ENCODE peak calls at places on chromosomes 5 and 9, in four cellular contexts. K is heart left ventricle, W is A549, T is keratinocyte. X is an unnamed sample. For H3K4me1, the result is how much of the 10 kb centered on the place peaks cover.

GRCh38 chr5:31442253-31442820 is 89.6 kb downstream of the DROSHA start:
- DNase-seq in K (no peak), W (no peak), T (no peak), X (no peak)

GRCh38 chr9:136646827-136647711 is 15.6 kb upstream of the EGFL7 start:
- DNase-seq in K (peak), W (no peak), T (no peak), X (no peak)

GRCh38 chr9:107388890-107389289 is 100.7 kb downstream of the KLF4 start:
- DNase-seq in K (peak), W (no peak), T (no peak), X (no peak)

GRCh38 chr5:102090770-102091169 is 205.3 kb downstream of the SLCO4C1 start:
- DNase-seq in K (no peak), W (no peak), T (no peak), X (no peak)

GRCh38 chr9:18429065-18429464 is 44.9 kb upstream of the ADAMTSL1 start:
- DNase-seq in K (no peak), W (no peak), T (no peak), X (no peak)

GRCh38 chr9:104993291-104993963 is 65.5 kb upstream of the ABCA1 start:
- DNase-seq in K (peak), W (no peak), T (no peak), X (peak)

GRCh38 chr5:104189031-104189430 is 626.4 kb upstream of the NUDT12 start:
- DNase-seq in K (no peak), W (no peak), T (peak), X (no peak)

GRCh38 chr5:173744527-173744926 is 128.1 kb upstream of the BOD1 start:
- DNase-seq in K (no peak), W (no peak), T (no peak), X (no peak)

GRCh38 chr5:1887400-1888360 is 5.0 kb upstream of the IRX4 start:
- DNase-seq in K (peak), W (no peak), T (no peak), X (no peak)

GRCh38 chr9:121671612-121672155 is 20.2 kb downstream of the DAB2IP start:
- DNase-seq in K (no peak), W (no peak), T (no peak), X (no peak)

GRCh38 chr5:93579561-93580386 is 1.2 kb downstream of the NR2F1-AS1 start:
- DNase-seq in K (no peak), W (no peak), T (no peak), X (no peak)

GRCh38 chr9:134776080-134776796 is 104.4 kb upstream of the FCN2 start:
- DNase-seq in K (no peak), W (no peak), T (no peak), X (no peak)

GRCh38 chr9:131697908-131698714 is 41.8 kb downstream of the RAPGEF1 start:
- DNase-seq in K (no peak), W (no peak), T (no peak), X (no peak)

GRCh38 chr5:134077926-134078580 is 36.4 kb upstream of the TCF7 start:
- DNase-seq in K (no peak), W (no peak), T (no peak), X (no peak)

GRCh38 chr5:39780341-39780740 is 355.6 kb upstream of the DAB2 start:
- DNase-seq in K (no peak), W (no peak), T (no peak), X (no peak)

GRCh38 chr9:125513634-125514413 is 193.2 kb downstream of the MAPKAP1 start:
- DNase-seq in K (peak), W (peak), T (no peak), X (no peak)

GRCh38 chr5:180034564-180034963 is 37.0 kb downstream of the RNF130 start:
- DNase-seq in K (no peak), W (no peak), T (no peak), X (no peak)

GRCh38 chr9:113875917-113876805 is at the start of gene ZNF618:
- DNase-seq in K (peak), W (peak), T (no peak), X (peak)

GRCh38 chr9:130180516-130180915 is 8.3 kb downstream of the NCS1 start:
- DNase-seq in K (no peak), W (no peak), T (no peak), X (no peak)

GRCh38 chr9:130179508-130179907 is 7.3 kb downstream of the NCS1 start:
- DNase-seq in K (no peak), W (no peak), T (no peak), X (no peak)

GRCh38 chr9:130183133-130183762 is 11.0 kb downstream of the NCS1 start:
- DNase-seq in K (no peak), W (peak), T (no peak), X (no peak)

GRCh38 chr9:130182090-130182909 is 10.1 kb downstream of the NCS1 start:
- DNase-seq in K (no peak), W (no peak), T (no peak), X (no peak)

GRCh38 chr9:130181645-130182044 is 9.4 kb downstream of the NCS1 start:
- DNase-seq in K (no peak), W (no peak), T (no peak), X (no peak)
- H3K27ac ChIP-seq in K (no peak), W (peak), T (no peak), X (no peak)

DNA sequence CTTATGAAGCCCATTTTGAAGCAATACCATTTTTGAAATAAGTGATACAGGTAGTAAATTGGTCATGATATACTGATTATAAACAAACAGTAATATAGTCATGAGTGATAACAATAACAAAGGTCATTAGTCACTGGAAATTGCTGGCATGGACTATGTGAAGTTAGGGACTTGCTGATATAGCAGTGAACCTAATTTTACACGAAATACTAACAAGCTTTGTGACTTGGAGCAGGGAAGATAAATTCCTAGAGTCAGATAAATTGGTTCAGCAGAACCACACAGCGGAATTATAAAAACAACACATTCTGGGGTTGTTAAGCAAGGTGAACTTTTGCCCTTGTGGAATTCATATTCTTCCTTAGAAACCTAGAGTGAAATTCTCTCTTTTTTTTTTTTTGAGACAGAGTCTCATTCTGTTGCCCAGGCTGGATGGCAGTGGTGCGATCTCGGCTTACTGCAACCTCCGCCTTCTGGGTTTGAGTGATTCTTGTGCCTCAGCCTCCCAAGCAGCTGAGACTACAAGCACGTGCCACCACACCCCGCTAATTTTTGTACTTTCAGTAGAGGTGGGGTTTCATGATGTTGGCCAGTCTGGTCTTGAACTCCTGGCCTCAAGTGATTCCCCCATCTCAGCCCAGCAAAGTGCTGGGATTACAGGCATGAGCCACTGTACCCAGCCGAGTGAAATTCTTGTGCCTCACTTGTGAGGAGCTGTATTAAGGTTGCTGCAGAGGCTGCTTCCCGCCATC is 6.0 kb downstream of the UGCG start:
- DNase-seq in K (no peak), W (no peak), T (no peak), X (no peak)
- H3K4me1 ChIP-seq in K (under half), W (under half), T (under half), X (half or more)

GRCh38 chr9:35538361-35539234 is 48.7 kb downstream of the RUSC2 start:
- DNase-seq in K (peak), W (no peak), T (no peak), X (no peak)
- H3K27ac ChIP-seq in K (peak), W (peak), T (peak), X (no peak)

GRCh38 chr5:157541452-157542118 is 34.0 kb downstream of the ADAM19 start:
- DNase-seq in K (no peak), W (no peak), T (no peak), X (peak)
- H3K4me1 ChIP-seq in K (half or more), W (under half), T (under half), X (half or more)

GRCh38 chr5:128077526-128077925 is 6.0 kb upstream of the SLC12A2 start:
- DNase-seq in K (no peak), W (no peak), T (no peak), X (no peak)
- H3K27ac ChIP-seq in K (no peak), W (no peak), T (no peak), X (no peak)

GRCh38 chr9:23741304-23741800 is 84.7 kb downstream of the ELAVL2 start:
- DNase-seq in K (no peak), W (no peak), T (no peak), X (no peak)
- H3K4me1 ChIP-seq in K (under half), W (under half), T (under half), X (under half)

DNA sequence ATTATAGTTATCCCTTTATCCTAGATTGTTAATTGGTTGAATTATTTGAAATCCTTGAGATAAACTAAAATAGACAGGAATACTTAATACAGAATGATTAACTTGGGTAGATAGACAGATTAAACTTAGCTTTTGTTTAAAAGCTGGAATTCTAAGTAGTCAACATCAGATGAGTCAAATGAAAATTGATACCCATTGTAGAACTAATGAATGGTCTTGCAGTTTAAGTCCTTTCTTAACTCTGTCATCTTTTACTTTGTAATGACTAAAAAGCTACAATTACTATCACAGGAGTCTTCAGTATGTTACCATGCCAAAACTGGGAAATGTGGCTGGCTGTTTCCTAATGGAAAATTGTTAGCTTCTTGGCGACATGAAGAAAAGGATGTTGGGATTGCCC is 20.3 kb upstream of the ANXA1 start:
- DNase-seq in K (no peak), W (no peak), T (no peak), X (no peak)
- H3K27ac ChIP-seq in K (peak), W (peak), T (peak), X (peak)

GRCh38 chr5:177369050-177369912 is 11.6 kb downstream of the RGS14 start:
- DNase-seq in K (no peak), W (peak), T (no peak), X (no peak)
- H3K4me1 ChIP-seq in K (under half), W (under half), T (under half), X (half or more)

X was measured in CD4-positive, alpha-beta memory T cell.